ENCODE peak calls at places on chromosomes 6 and 20, in four cellular contexts. One of them, this sample, is unnamed.

GRCh38 chr6:143110572-143110971 is 49.9 kb downstream of the AIG1 start:
- DNase-seq in BJ: no peak
- DNase-seq in stimulated activated CD4-positive, alpha-beta T cell treated with anti-CD3 and anti-CD28 coated beads, Interleukin-1b, Interleukin-23, amount 100 ng/mL, for 24 hours: no peak
- DNase-seq in NCI-H1436: no peak
- DNase-seq in this sample: no peak

GRCh38 chr6:35259946-35260626 is 551 bp downstream of the ZNF76 start:
- DNase-seq in BJ: no peak
- DNase-seq in stimulated activated CD4-positive, alpha-beta T cell treated with anti-CD3 and anti-CD28 coated beads, Interleukin-1b, Interleukin-23, amount 100 ng/mL, for 24 hours: peak; percentile 33
- DNase-seq in NCI-H1436: peak; percentile 35
- DNase-seq in this sample: peak; percentile 77

GRCh38 chr6:107132330-107132954 is 17.1 kb upstream of the BEND3 start:
- DNase-seq in BJ: no peak
- DNase-seq in stimulated activated CD4-positive, alpha-beta T cell treated with anti-CD3 and anti-CD28 coated beads, Interleukin-1b, Interleukin-23, amount 100 ng/mL, for 24 hours: no peak
- DNase-seq in NCI-H1436: peak; percentile 24
- DNase-seq in this sample: peak; percentile 18

GRCh38 chr20:8932192-8933150 is 136.4 kb upstream of the PLCB4 start:
- DNase-seq in BJ: peak; percentile 88
- DNase-seq in stimulated activated CD4-positive, alpha-beta T cell treated with anti-CD3 and anti-CD28 coated beads, Interleukin-1b, Interleukin-23, amount 100 ng/mL, for 24 hours: no peak
- DNase-seq in NCI-H1436: no peak
- DNase-seq in this sample: peak; percentile 100

GRCh38 chr6:36685926-36686667 is 7.6 kb downstream of the CDKN1A start:
- DNase-seq in BJ: no peak
- DNase-seq in stimulated activated CD4-positive, alpha-beta T cell treated with anti-CD3 and anti-CD28 coated beads, Interleukin-1b, Interleukin-23, amount 100 ng/mL, for 24 hours: no peak
- DNase-seq in NCI-H1436: no peak
- DNase-seq in this sample: no peak

GRCh38 chr6:167044696-167045095 is 45.5 kb downstream of the CEP43 start:
- DNase-seq in BJ: no peak
- DNase-seq in stimulated activated CD4-positive, alpha-beta T cell treated with anti-CD3 and anti-CD28 coated beads, Interleukin-1b, Interleukin-23, amount 100 ng/mL, for 24 hours: no peak
- DNase-seq in NCI-H1436: no peak
- DNase-seq in this sample: no peak

GRCh38 chr6:16706029-16706428 is 55.2 kb downstream of the ATXN1 start:
- DNase-seq in BJ: no peak
- DNase-seq in stimulated activated CD4-positive, alpha-beta T cell treated with anti-CD3 and anti-CD28 coated beads, Interleukin-1b, Interleukin-23, amount 100 ng/mL, for 24 hours: no peak
- DNase-seq in NCI-H1436: no peak
- DNase-seq in this sample: peak; percentile 55

GRCh38 chr6:139107051-139107450 is 27.8 kb upstream of the HECA start:
- DNase-seq in BJ: no peak
- DNase-seq in stimulated activated CD4-positive, alpha-beta T cell treated with anti-CD3 and anti-CD28 coated beads, Interleukin-1b, Interleukin-23, amount 100 ng/mL, for 24 hours: no peak
- DNase-seq in NCI-H1436: no peak
- DNase-seq in this sample: no peak

GRCh38 chr6:12017876-12018401 is 5.8 kb downstream of the HIVEP1 start:
- DNase-seq in BJ: no peak
- DNase-seq in stimulated activated CD4-positive, alpha-beta T cell treated with anti-CD3 and anti-CD28 coated beads, Interleukin-1b, Interleukin-23, amount 100 ng/mL, for 24 hours: no peak
- DNase-seq in NCI-H1436: no peak
- DNase-seq in this sample: no peak

GRCh38 chr6:115945306-115945705 is 115.4 kb downstream of the FRK start:
- DNase-seq in BJ: no peak
- DNase-seq in stimulated activated CD4-positive, alpha-beta T cell treated with anti-CD3 and anti-CD28 coated beads, Interleukin-1b, Interleukin-23, amount 100 ng/mL, for 24 hours: no peak
- DNase-seq in NCI-H1436: no peak
- DNase-seq in this sample: peak; percentile 57

GRCh38 chr6:126016591-126016990 is 30.3 kb downstream of the TRMT11 start:
- DNase-seq in BJ: no peak
- DNase-seq in stimulated activated CD4-positive, alpha-beta T cell treated with anti-CD3 and anti-CD28 coated beads, Interleukin-1b, Interleukin-23, amount 100 ng/mL, for 24 hours: no peak
- DNase-seq in NCI-H1436: no peak
- DNase-seq in this sample: no peak

GRCh38 chr6:38176797-38177751 is 357.5 kb downstream of the ZFAND3 start:
- DNase-seq in BJ: no peak
- DNase-seq in stimulated activated CD4-positive, alpha-beta T cell treated with anti-CD3 and anti-CD28 coated beads, Interleukin-1b, Interleukin-23, amount 100 ng/mL, for 24 hours: no peak
- DNase-seq in NCI-H1436: no peak
- DNase-seq in this sample: no peak

GRCh38 chr6:148304976-148305375 is 37.7 kb upstream of the SASH1 start:
- DNase-seq in BJ: no peak
- DNase-seq in stimulated activated CD4-positive, alpha-beta T cell treated with anti-CD3 and anti-CD28 coated beads, Interleukin-1b, Interleukin-23, amount 100 ng/mL, for 24 hours: no peak
- DNase-seq in NCI-H1436: no peak
- DNase-seq in this sample: peak; percentile 25

This sample was measured in kidney tubule cell.